ENCODE peak calls at places on chromosomes 1 and 21, in ten cellular contexts. T, R, E, Q, H, D, X, C, W and O are unnamed samples.

GRCh38 chr1:231606712-231607111 is 19.9 kb upstream of the DISC1 start:
- DNase-seq in T (no peak), W (no peak), C (no peak), H (no peak), X (peak; percentile 38), E (no peak), D (no peak), Q (no peak), R (no peak), O (no peak)

GRCh38 chr1:66359815-66360214 is 174.1 kb upstream of the SGIP1 start:
- DNase-seq in R (no peak), T (no peak), H (no peak), E (no peak), X (peak; percentile 50), Q (no peak), C (no peak), W (no peak), D (no peak), O (no peak)

GRCh38 chr1:36093226-36093625 is 4.5 kb downstream of the ADPRS start:
- DNase-seq in C (no peak), T (no peak), X (no peak), W (no peak), H (no peak), Q (no peak), E (no peak), D (no peak), R (no peak), O (no peak)

GRCh38 chr1:38444311-38444710 is 397.7 kb upstream of the POU3F1 start:
- DNase-seq in X (peak; percentile 80), D (no peak), C (no peak), H (no peak), T (no peak), Q (no peak), W (no peak), R (no peak), E (no peak), O (peak; percentile 90)

GRCh38 chr1:226946285-226946684 is 6.2 kb downstream of the COQ8A start:
- DNase-seq in W (no peak), T (no peak), X (no peak), E (no peak), Q (no peak), H (no peak), C (no peak), R (no peak), D (no peak), O (no peak)

GRCh38 chr1:223258751-223259177 is 105.2 kb downstream of the SUSD4 start:
- DNase-seq in W (no peak), H (no peak), C (no peak), E (no peak), D (no peak), T (no peak), Q (no peak), R (no peak), X (peak; percentile 82), O (peak; percentile 63)

GRCh38 chr1:239810071-239810481 is 281.6 kb upstream of the FMN2 start:
- DNase-seq in X (peak; percentile 28), W (no peak), E (peak; percentile 42), Q (no peak), R (no peak), H (no peak), D (no peak), T (no peak), C (no peak), O (no peak)

GRCh38 chr1:87044840-87045239 is 130.4 kb downstream of the HS2ST1 start:
- DNase-seq in Q (no peak), E (no peak), D (no peak), H (no peak), W (no peak), X (no peak), R (no peak), C (peak; percentile 4), T (no peak), O (no peak)

GRCh38 chr1:157776971-157777386 is at the start of gene FCRL2:
- DNase-seq in C (no peak), H (no peak), E (no peak), W (no peak), T (no peak), X (no peak), R (no peak), Q (no peak), D (no peak), O (no peak)

GRCh38 chr1:111290640-111291039 is at the start of gene CHIA:
- DNase-seq in C (no peak), D (peak; percentile 4), E (no peak), H (no peak), R (no peak), Q (peak; percentile 59), W (no peak), T (no peak), X (no peak), O (no peak)

GRCh38 chr1:31523769-31524168 is 52.5 kb upstream of the TINAGL1 start:
- DNase-seq in H (peak; percentile 42), R (no peak), X (peak; percentile 70), Q (peak; percentile 90), D (no peak), W (peak; percentile 70), T (no peak), E (no peak), C (no peak), O (no peak)

GRCh38 chr1:20404466-20404865 is 81.5 kb downstream of the CAMK2N1 start:
- DNase-seq in E (no peak), R (peak; percentile 47), W (no peak), X (peak; percentile 17), T (no peak), H (no peak), C (no peak), D (no peak), Q (no peak), O (peak; percentile 31)

GRCh38 chr1:23577056-23577985 is 18.0 kb upstream of the ID3 start:
- DNase-seq in H (peak; percentile 44), T (no peak), W (peak; percentile 70), D (peak; percentile 86), R (no peak), E (no peak), Q (no peak), X (peak; percentile 92), C (no peak), O (peak; percentile 76)

GRCh38 chr1:171983584-171983983 is 142.3 kb downstream of the DNM3 start:
- DNase-seq in C (no peak), Q (no peak), X (peak; percentile 71), T (peak; percentile 4), W (no peak), D (no peak), R (no peak), H (no peak), E (no peak), O (peak; percentile 16)

GRCh38 chr1:6330410-6330827 is 63.1 kb downstream of the ACOT7 start:
- DNase-seq in R (no peak), D (no peak), E (no peak), X (peak; percentile 90), T (no peak), C (no peak), H (no peak), Q (no peak), W (no peak), O (no peak)

GRCh38 chr1:94092210-94092613 is 28.7 kb downstream of the ABCA4 start:
- DNase-seq in Q (no peak), X (no peak), D (no peak), E (no peak), T (no peak), R (no peak), H (no peak), W (peak; percentile 37), C (no peak), O (peak; percentile 90)

GRCh38 chr1:94095112-94095637 is 25.8 kb downstream of the ABCA4 start:
- DNase-seq in X (peak; percentile 89), Q (no peak), H (peak; percentile 72), D (no peak), C (no peak), E (peak; percentile 34), T (no peak), W (peak; percentile 80), R (peak; percentile 88), O (peak; percentile 64)

GRCh38 chr1:94094466-94095111 is 26.4 kb downstream of the ABCA4 start:
- DNase-seq in E (peak; percentile 52), C (no peak), D (no peak), W (peak; percentile 88), H (peak; percentile 58), X (peak; percentile 67), Q (peak; percentile 59), T (no peak), R (no peak), O (peak; percentile 93)

GRCh38 chr1:94093351-94093750 is 27.6 kb downstream of the ABCA4 start:
- DNase-seq in W (no peak), D (no peak), H (no peak), T (no peak), Q (no peak), X (no peak), R (no peak), E (no peak), C (no peak), O (no peak)

DNA sequence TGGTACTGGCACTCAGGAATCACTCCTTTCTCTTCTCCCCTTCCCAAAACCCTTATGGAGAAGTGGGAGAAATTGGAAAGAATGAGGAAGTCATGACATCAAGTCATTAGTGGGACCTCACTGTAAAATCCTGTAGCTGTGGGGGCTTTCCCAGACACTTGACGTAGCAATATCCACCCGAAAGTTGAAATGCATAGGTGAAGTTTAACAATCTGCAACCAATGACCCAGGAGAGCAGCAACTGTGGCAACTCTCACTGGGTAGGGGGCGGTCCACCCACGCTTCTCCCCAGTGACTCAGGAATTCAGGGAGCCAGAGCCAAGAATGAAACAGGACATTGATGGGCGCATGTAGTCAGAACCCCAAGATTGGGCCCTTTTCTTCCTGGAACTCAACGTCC is 27.0 kb downstream of the ABCA4 start:
- DNase-seq in E (no peak), W (no peak), R (no peak), X (peak; percentile 46), C (no peak), D (no peak), H (no peak), Q (no peak), T (no peak), O (no peak)
- H3K4me3 ChIP-seq in E (peak overlapping the region; percentile 39), W (peak overlapping the region; percentile 8), R (no peak overlapping the region), X (peak overlapping the region; percentile 22), C (no peak overlapping the region), D (no peak overlapping the region), H (peak overlapping the region; percentile 6), Q (no peak overlapping the region), T (no peak overlapping the region), O (peak overlapping the region; percentile 2)

GRCh38 chr21:45972353-45972715 is 9.2 kb upstream of the COL6A1 start:
- DNase-seq in C (no peak), D (no peak), W (peak; percentile 38), E (no peak), T (no peak), R (peak; percentile 82), Q (peak; percentile 45), H (no peak), X (peak; percentile 49), O (peak; percentile 42)
- H3K27me3 ChIP-seq in C (peaks cover 36% of the 10 kb centered on the region), D (peaks cover 26% of the 10 kb centered on the region), W (no peaks in the 10 kb centered on the region), E (no peaks in the 10 kb centered on the region), T (no peaks in the 10 kb centered on the region), R (peaks cover 6% of the 10 kb centered on the region), Q (peaks cover 48% of the 10 kb centered on the region), H (peaks cover 23% of the 10 kb centered on the region), X (no peaks in the 10 kb centered on the region), O (no peaks in the 10 kb centered on the region)

GRCh38 chr1:155008015-155008941 is 5.7 kb downstream of the ZBTB7B start:
- DNase-seq in W (no peak), E (peak; percentile 71), X (no peak), R (no peak), H (peak; percentile 69), T (no peak), Q (no peak), C (no peak), D (no peak), O (no peak)
- H3K4me3 ChIP-seq in W (peak overlapping the region; percentile 26), E (peak overlapping the region; percentile 73), X (no peak overlapping the region), R (peak overlapping the region; percentile 97), H (peak overlapping the region; percentile 53), T (no peak overlapping the region), Q (peak overlapping the region; percentile 49), C (peak overlapping the region; percentile 56), D (no peak overlapping the region), O (no peak overlapping the region)

GRCh38 chr1:47554901-47555300 is 117.1 kb downstream of the FOXD2 start:
- DNase-seq in X (peak; percentile 70), W (no peak), Q (no peak), E (no peak), D (no peak), H (no peak), C (no peak), T (no peak), R (no peak), O (no peak)
- H3K27me3 ChIP-seq in X (peaks cover 10% of the 10 kb centered on the region), W (peaks cover 6% of the 10 kb centered on the region), Q (no peaks in the 10 kb centered on the region), E (peaks cover 12% of the 10 kb centered on the region), D (peaks cover 4% of the 10 kb centered on the region), H (peaks cover 3% of the 10 kb centered on the region), C (no peaks in the 10 kb centered on the region), T (no peaks in the 10 kb centered on the region), R (peaks cover 49% of the 10 kb centered on the region), O (no peaks in the 10 kb centered on the region)